ENCODE peak calls at places on chromosomes 5 and 9, in ten cellular contexts. I, E, P, L, M, Q, K, Y, G and F are unnamed samples.

GRCh38 chr9:134218230-134218629 is 53.9 kb upstream of the RNU6ATAC start:
- DNase-seq in I (peak; percentile 11), M (no peak), P (no peak), E (no peak), Y (no peak), Q (no peak), K (no peak), G (no peak), L (no peak), F (no peak)

GRCh38 chr5:160926428-160926827 is 74.4 kb upstream of the ATP10B start:
- DNase-seq in I (peak; percentile 75), M (peak; percentile 90), Y (no peak), L (peak; percentile 97), P (peak; percentile 95), G (no peak), Q (no peak), E (no peak), K (no peak), F (no peak)

GRCh38 chr5:173944512-173944911 is 44.5 kb upstream of the C5orf47 start:
- DNase-seq in I (no peak), Y (no peak), P (no peak), Q (no peak), L (no peak), E (no peak), G (no peak), K (no peak), M (no peak), F (no peak)

GRCh38 chr9:109118802-109119438 is 827 bp downstream of the TMEM245 start:
- DNase-seq in M (no peak), E (peak; percentile 28), I (no peak), P (no peak), Y (no peak), L (no peak), Q (no peak), K (no peak), G (peak; percentile 13), F (no peak)

GRCh38 chr5:141186897-141187512 is at the start of gene PCDHB9:
- DNase-seq in P (peak; percentile 44), K (no peak), G (peak; percentile 34), Y (peak; percentile 61), E (peak; percentile 14), L (peak; percentile 29), I (no peak), Q (no peak), M (peak; percentile 75), F (no peak)

GRCh38 chr9:69594180-69594579 is 78.0 kb downstream of the APBA1 start:
- DNase-seq in G (no peak), I (no peak), M (no peak), Q (no peak), K (no peak), E (no peak), P (no peak), L (no peak), Y (no peak), F (no peak)

GRCh38 chr5:77321793-77322394 is 111.4 kb downstream of the PDE8B start:
- DNase-seq in L (no peak), G (no peak), Q (no peak), K (no peak), M (no peak), E (no peak), P (no peak), I (no peak), Y (no peak), F (no peak)

GRCh38 chr9:113462781-113463286 is 693 bp upstream of the RGS3 start:
- DNase-seq in P (no peak), G (no peak), Y (no peak), L (no peak), M (no peak), K (no peak), E (no peak), I (no peak), Q (no peak), F (no peak)

GRCh38 chr9:93387791-93388190 is 63.7 kb upstream of the FAM120A start:
- DNase-seq in G (no peak), P (peak; percentile 23), Y (no peak), E (no peak), I (peak; percentile 67), L (peak; percentile 64), K (no peak), Q (no peak), M (peak; percentile 35), F (no peak)

GRCh38 chr9:22623236-22623635 is 176.6 kb downstream of the DMRTA1 start:
- DNase-seq in K (no peak), L (no peak), E (no peak), I (no peak), Q (no peak), P (no peak), Y (no peak), M (no peak), G (no peak), F (no peak)

GRCh38 chr9:33341182-33341581 is 50.9 kb downstream of the NFX1 start:
- DNase-seq in K (no peak), M (no peak), Y (no peak), E (no peak), G (no peak), I (no peak), P (no peak), L (no peak), Q (no peak), F (no peak)

GRCh38 chr9:95785209-95785608 is 90.3 kb upstream of the ERCC6L2 start:
- DNase-seq in E (no peak), Q (no peak), L (no peak), P (no peak), G (no peak), K (no peak), I (no peak), M (no peak), Y (no peak), F (no peak)

GRCh38 chr5:35644543-35644942 is 26.9 kb downstream of the SPEF2 start:
- DNase-seq in E (peak; percentile 16), M (no peak), Y (no peak), L (no peak), G (no peak), P (no peak), Q (no peak), K (no peak), I (no peak), F (no peak)

GRCh38 chr9:98085955-98086354 is 29.4 kb downstream of the NANS start:
- DNase-seq in I (no peak), Y (no peak), P (no peak), G (no peak), Q (no peak), E (peak; percentile 46), K (no peak), L (no peak), M (no peak), F (no peak)

GRCh38 chr9:93931905-93932304 is 23.2 kb downstream of the BARX1 start:
- DNase-seq in P (no peak), Q (no peak), I (no peak), G (no peak), Y (no peak), K (no peak), L (no peak), E (no peak), M (no peak), F (no peak)

GRCh38 chr5:143124593-143124992 is 278.9 kb downstream of the NR3C1 start:
- DNase-seq in Q (no peak), Y (no peak), E (no peak), L (no peak), K (no peak), I (no peak), P (no peak), G (no peak), M (no peak), F (no peak)

GRCh38 chr5:2204366-2205184 is 321.9 kb upstream of the IRX4 start:
- DNase-seq in E (no peak), Q (no peak), I (no peak), G (no peak), Y (no peak), M (no peak), K (no peak), P (no peak), L (no peak), F (no peak)

GRCh38 chr9:122158202-122158601 is 1.4 kb downstream of the NDUFA8 start:
- DNase-seq in Y (peak; percentile 50), L (no peak), G (peak; percentile 53), M (no peak), K (no peak), Q (no peak), P (peak; percentile 25), I (no peak), E (peak; percentile 49), F (no peak)

GRCh38 chr5:174185506-174185905 is 140.0 kb downstream of the NSG2 start:
- DNase-seq in M (no peak), K (no peak), Q (no peak), P (no peak), Y (no peak), I (no peak), E (no peak), G (no peak), L (no peak), F (no peak)

GRCh38 chr9:95116002-95116819 is 201.3 kb downstream of the FANCC start:
- DNase-seq in Y (no peak), M (no peak), I (no peak), G (no peak), E (no peak), K (no peak), L (peak; percentile 37), Q (no peak), P (peak; percentile 22), F (no peak)

GRCh38 chr9:73152445-73152844 is 780 bp downstream of the ANXA1 start:
- DNase-seq in M (no peak), G (no peak), L (no peak), K (no peak), Y (no peak), Q (no peak), E (peak; percentile 68), P (no peak), I (no peak), F (no peak)

GRCh38 chr9:36074870-36075532 is 38.3 kb downstream of the RECK start:
- DNase-seq in P (peak; percentile 36), Q (peak; percentile 71), L (no peak), Y (no peak), M (no peak), G (no peak), E (peak; percentile 80), I (no peak), K (no peak), F (no peak)

GRCh38 chr9:120946259-120946658 is 19.7 kb upstream of the TRAF1 start:
- DNase-seq in P (no peak), Y (no peak), E (peak; percentile 64), I (no peak), M (no peak), Q (no peak), K (no peak), L (no peak), G (no peak), F (no peak)